ENCODE peak calls at places on chromosomes 12 and 14, in seven cellular contexts. E, V, F, U, C, A and L are unnamed samples.

GRCh38 chr12:106417926-106418910 is 60.7 kb downstream of the POLR3B start:
- DNase-seq in V (no peak), A (peak; percentile 79), E (no peak), F (no peak), U (no peak), C (peak; percentile 31), L (peak; percentile 44)

GRCh38 chr14:73058923-73059311 is 583 bp downstream of the RBM25 start:
- DNase-seq in V (peak; percentile 61), F (no peak), A (no peak), E (no peak), C (peak; percentile 49), U (peak; percentile 30), L (no peak)

GRCh38 chr12:106296179-106296877 is 6.2 kb upstream of the TCP11L2 start:
- DNase-seq in A (no peak), E (no peak), F (no peak), V (no peak), C (peak; percentile 70), U (no peak), L (peak; percentile 53)

GRCh38 chr12:27290501-27291168 is 42.0 kb upstream of the BMAL2 start:
- DNase-seq in U (no peak), C (no peak), V (no peak), E (no peak), F (peak; percentile 71), A (no peak), L (no peak)

GRCh38 chr12:34400423-34400881 is 378.2 kb downstream of the ALG10 start:
- DNase-seq in V (no peak), F (no peak), C (peak; percentile 0), E (peak; percentile 1), A (no peak), U (no peak), L (no peak)

GRCh38 chr14:100540141-100540925 is 46.9 kb downstream of the BEGAIN start:
- DNase-seq in F (no peak), U (no peak), C (no peak), V (no peak), E (peak; percentile 7), A (no peak), L (no peak)

GRCh38 chr14:64698899-64699298 is 5.3 kb upstream of the PLEKHG3 start:
- DNase-seq in U (no peak), V (no peak), E (no peak), C (no peak), F (no peak), A (no peak), L (no peak)

GRCh38 chr12:108980831-108981618 is 39.8 kb downstream of the SVOP start:
- DNase-seq in E (no peak), F (no peak), V (no peak), U (no peak), C (peak; percentile 32), A (peak; percentile 17), L (no peak)

GRCh38 chr12:54306925-54307731 is 6.3 kb upstream of the NFE2 start:
- DNase-seq in A (no peak), V (peak; percentile 79), E (peak; percentile 72), F (no peak), C (no peak), U (no peak), L (peak; percentile 50)

GRCh38 chr12:52254180-52254964 is 20.1 kb upstream of the KRT86 start:
- DNase-seq in F (no peak), A (no peak), E (no peak), U (no peak), C (no peak), V (no peak), L (no peak)

GRCh38 chr14:102140027-102140749 is 491 bp downstream of the WDR20 start:
- DNase-seq in C (peak; percentile 47), V (no peak), A (no peak), F (no peak), U (no peak), E (peak; percentile 22), L (no peak)

GRCh38 chr12:12432373-12432772 is 75.5 kb downstream of the BORCS5 start:
- DNase-seq in E (no peak), U (no peak), C (peak; percentile 29), V (no peak), A (no peak), F (peak; percentile 68), L (peak; percentile 86)

GRCh38 chr12:126627596-126627995 is 1562.4 kb downstream of the AACS start:
- DNase-seq in A (no peak), V (no peak), F (no peak), U (no peak), E (no peak), C (no peak), L (no peak)

GRCh38 chr14:70034257-70034656 is 154.5 kb downstream of the SLC8A3 start:
- DNase-seq in F (no peak), C (no peak), A (no peak), V (no peak), E (no peak), U (no peak), L (no peak)

GRCh38 chr14:77730976-77731497 is 23.1 kb downstream of the SLIRP start:
- DNase-seq in F (no peak), U (no peak), A (no peak), C (no peak), V (no peak), E (no peak), L (peak; percentile 72)

GRCh38 chr14:94571950-94572349 is 9.3 kb upstream of the SERPINA5 start:
- DNase-seq in C (no peak), V (no peak), U (no peak), A (no peak), E (no peak), F (no peak), L (peak; percentile 43)

GRCh38 chr14:61140271-61140670 is 140.9 kb downstream of the TMEM30B start:
- DNase-seq in A (no peak), V (no peak), U (no peak), C (no peak), E (no peak), F (no peak), L (no peak)

GRCh38 chr12:44294649-44295048 is 458.8 kb downstream of the TMEM117 start:
- DNase-seq in U (no peak), V (no peak), F (no peak), E (no peak), C (no peak), A (no peak), L (no peak)